ENCODE peak calls at places on chromosomes 2 and 18, in five cellular contexts. B is K562, G is A549, Q is NB4, I is HepG2. R is an unnamed sample.

GRCh38 chr2:35410431-35411061 is 945.0 kb upstream of the CRIM1 start:
- DNase-seq in B (peak), G (peak), Q (peak), I (peak), R (peak)

GRCh38 chr2:8906208-8906607 is 68.8 kb upstream of the KIDINS220 start:
- DNase-seq in B (no peak), G (peak), Q (peak), I (no peak), R (peak)

GRCh38 chr2:224024270-224024669 is 14.8 kb downstream of the SERPINE2 start:
- DNase-seq in B (no peak), G (no peak), Q (no peak), I (no peak), R (no peak)

GRCh38 chr18:3057526-3057925 is 44.6 kb upstream of the LPIN2 start:
- DNase-seq in B (no peak), G (no peak), Q (no peak), I (no peak), R (no peak)

GRCh38 chr2:20012282-20013060 is at the start of gene MATN3:
- DNase-seq in B (peak), G (peak), Q (no peak), I (peak), R (no peak)

GRCh38 chr2:23563673-23564617 is 179.0 kb downstream of the KLHL29 start:
- DNase-seq in B (no peak), G (no peak), Q (no peak), I (no peak), R (no peak)

GRCh38 chr2:179646173-179646762 is 215.1 kb downstream of the ZNF385B start:
- DNase-seq in B (no peak), G (no peak), Q (no peak), I (no peak), R (no peak)

GRCh38 chr2:178865999-178866398 is 58.8 kb upstream of the TTN start:
- DNase-seq in B (no peak), G (no peak), Q (no peak), I (no peak), R (no peak)

GRCh38 chr2:200172944-200173481 is 133.5 kb upstream of the SPATS2L start:
- DNase-seq in B (no peak), G (no peak), Q (no peak), I (no peak), R (no peak)

GRCh38 chr18:62998443-62998842 is 283.1 kb downstream of the PHLPP1 start:
- DNase-seq in B (no peak), G (no peak), Q (peak), I (no peak), R (no peak)

GRCh38 chr18:27604583-27604982 is 419.5 kb upstream of the CHST9 start:
- DNase-seq in B (no peak), G (no peak), Q (no peak), I (no peak), R (peak)

GRCh38 chr18:27130029-27130428 is 55.1 kb downstream of the CHST9 start:
- DNase-seq in B (no peak), G (no peak), Q (no peak), I (no peak), R (no peak)

GRCh38 chr2:2663401-2664036 is 332.4 kb upstream of the MYT1L start:
- DNase-seq in B (no peak), G (peak), Q (no peak), I (no peak), R (no peak)

GRCh38 chr2:201654611-201655384 is 11.5 kb upstream of the TMEM237 start:
- DNase-seq in B (no peak), G (no peak), Q (no peak), I (no peak), R (peak)

GRCh38 chr2:17719562-17720371 is 33.8 kb downstream of the SMC6 start:
- DNase-seq in B (peak), G (peak), Q (peak), I (no peak), R (peak)

GRCh38 chr2:191637182-191638078 is 40.5 kb upstream of the NABP1 start:
- DNase-seq in B (peak), G (peak), Q (peak), I (peak), R (peak)

GRCh38 chr2:11482473-11483031 is 16.6 kb upstream of the E2F6 start:
- DNase-seq in B (no peak), G (no peak), Q (no peak), I (no peak), R (no peak)

GRCh38 chr2:113137827-113138226 is 10.4 kb downstream of the IL1RN start:
- DNase-seq in B (no peak), G (no peak), Q (no peak), I (no peak), R (no peak)

GRCh38 chr2:161847910-161848309 is 223.7 kb downstream of the SLC4A10 start:
- DNase-seq in B (no peak), G (no peak), Q (no peak), I (no peak), R (no peak)

GRCh38 chr2:185128331-185128730 is 530.0 kb downstream of the ZNF804A start:
- DNase-seq in B (no peak), G (no peak), Q (no peak), I (no peak), R (no peak)

GRCh38 chr2:235893129-235893698 is 275.0 kb downstream of the GBX2 start:
- DNase-seq in B (no peak), G (no peak), Q (no peak), I (no peak), R (no peak)

GRCh38 chr18:27033722-27034121 is 151.4 kb downstream of the CHST9 start:
- DNase-seq in B (no peak), G (no peak), Q (no peak), I (no peak), R (no peak)

GRCh38 chr2:120722603-120723421 is 12.9 kb upstream of the GLI2 start:
- DNase-seq in B (no peak), G (peak), Q (no peak), I (peak), R (peak)

GRCh38 chr2:119158563-119159347 is at the start of gene C1QL2:
- DNase-seq in B (no peak), G (peak), Q (no peak), I (no peak), R (no peak)

GRCh38 chr2:74865770-74866674 is 32.1 kb downstream of the HK2 start:
- DNase-seq in B (no peak), G (no peak), Q (no peak), I (peak), R (no peak)

GRCh38 chr2:239225921-239226561 is 174.8 kb downstream of the HDAC4 start:
- DNase-seq in B (no peak), G (no peak), Q (no peak), I (no peak), R (no peak)

GRCh38 chr2:213238753-213239591 is 45.3 kb upstream of the SPAG16 start:
- DNase-seq in B (no peak), G (peak), Q (no peak), I (peak), R (peak)

GRCh38 chr2:202034249-202035088 is 814 bp downstream of the FZD7 start:
- DNase-seq in B (peak), G (peak), Q (peak), I (no peak), R (peak)

GRCh38 chr2:118914721-118915453 is 27.1 kb upstream of the MARCO start:
- DNase-seq in B (no peak), G (no peak), Q (no peak), I (no peak), R (no peak)

GRCh38 chr2:180015951-180016709 is 9.0 kb upstream of the CWC22 start:
- DNase-seq in B (no peak), G (no peak), Q (no peak), I (no peak), R (no peak)

GRCh38 chr18:76448262-76449109 is 46.6 kb downstream of the ZNF516 start:
- DNase-seq in B (no peak), G (no peak), Q (peak), I (no peak), R (no peak)

GRCh38 chr2:15040429-15041084 is 408.0 kb downstream of the LRATD1 start:
- DNase-seq in B (no peak), G (no peak), Q (no peak), I (no peak), R (no peak)

GRCh38 chr2:142321706-142322280 is 191.0 kb upstream of the LRP1B start:
- DNase-seq in B (no peak), G (no peak), Q (peak), I (no peak), R (no peak)

GRCh38 chr2:238265605-238266004 is 22.8 kb downstream of the PER2 start:
- DNase-seq in B (no peak), G (no peak), Q (no peak), I (no peak), R (no peak)

GRCh38 chr2:218430721-218431120 is 11.8 kb downstream of the VIL1 start:
- DNase-seq in B (no peak), G (no peak), Q (no peak), I (no peak), R (no peak)

DNA sequence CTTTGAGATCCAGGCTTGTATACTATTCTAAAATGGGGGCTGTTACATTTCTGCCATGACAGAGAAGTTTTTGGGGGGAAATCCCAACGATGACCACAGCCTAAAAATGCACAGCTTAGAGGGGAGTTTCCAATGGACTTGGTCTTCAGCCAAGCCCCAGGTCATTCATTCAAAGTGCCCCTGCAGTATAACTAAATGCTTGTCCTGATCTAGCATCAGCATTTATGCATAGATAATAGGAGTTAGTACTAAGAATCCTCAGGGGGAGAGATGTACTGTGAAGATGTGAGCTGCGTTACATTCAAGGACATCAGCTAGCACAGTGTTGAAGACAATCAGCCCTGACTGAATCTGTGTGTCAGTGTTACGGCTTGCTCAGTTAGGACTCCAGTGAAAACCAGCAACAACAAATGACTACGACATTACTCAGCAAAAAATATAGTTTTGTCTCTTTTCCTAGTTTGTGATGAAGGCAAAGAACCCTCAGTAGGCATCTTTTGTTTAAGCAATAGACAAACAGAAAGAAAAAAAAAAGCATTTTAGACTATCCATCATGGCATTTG is 160.9 kb downstream of the ZEB2 start:
- DNase-seq in B (peak), G (peak), Q (no peak), I (no peak), R (peak)
- TF ChIP-seq MAX in B (no peak), G (no peak), Q (no peak), I (no peak), R (no peak)

GRCh38 chr2:197116306-197116879 is 189.9 kb upstream of the PGAP1 start:
- DNase-seq in B (no peak), G (no peak), Q (no peak), I (no peak), R (no peak)

GRCh38 chr2:197108758-197109157 is 182.3 kb upstream of the PGAP1 start:
- DNase-seq in B (no peak), G (peak), Q (no peak), I (no peak), R (no peak)

GRCh38 chr2:197115325-197115724 is 188.8 kb upstream of the PGAP1 start:
- DNase-seq in B (no peak), G (no peak), Q (no peak), I (no peak), R (no peak)

GRCh38 chr2:197109326-197109725 is 182.8 kb upstream of the PGAP1 start:
- DNase-seq in B (no peak), G (no peak), Q (no peak), I (no peak), R (no peak)

GRCh38 chr2:197113221-197113831 is 186.8 kb upstream of the PGAP1 start:
- DNase-seq in B (peak), G (peak), Q (peak), I (peak), R (peak)
- TF ChIP-seq MYC in B (no peak), G (no peak), Q (no peak), I (no peak), R (no peak)

GRCh38 chr18:22001912-22002487 is 167.4 kb upstream of the GATA6 start:
- DNase-seq in B (no peak), G (no peak), Q (no peak), I (peak), R (no peak)

GRCh38 chr18:21998531-21998930 is 170.9 kb upstream of the GATA6 start:
- DNase-seq in B (no peak), G (no peak), Q (no peak), I (no peak), R (no peak)

GRCh38 chr18:21996261-21996892 is 173.0 kb upstream of the GATA6 start:
- DNase-seq in B (no peak), G (no peak), Q (no peak), I (peak), R (no peak)

GRCh38 chr18:21991897-21992296 is 177.5 kb upstream of the GATA6 start:
- DNase-seq in B (no peak), G (peak), Q (no peak), I (no peak), R (no peak)

GRCh38 chr18:21997207-21998143 is 171.9 kb upstream of the GATA6 start:
- DNase-seq in B (peak), G (peak), Q (peak), I (peak), R (peak)
- TF ChIP-seq MAX in B (no peak), G (no peak), Q (no peak), I (no peak), R (no peak)

DNA sequence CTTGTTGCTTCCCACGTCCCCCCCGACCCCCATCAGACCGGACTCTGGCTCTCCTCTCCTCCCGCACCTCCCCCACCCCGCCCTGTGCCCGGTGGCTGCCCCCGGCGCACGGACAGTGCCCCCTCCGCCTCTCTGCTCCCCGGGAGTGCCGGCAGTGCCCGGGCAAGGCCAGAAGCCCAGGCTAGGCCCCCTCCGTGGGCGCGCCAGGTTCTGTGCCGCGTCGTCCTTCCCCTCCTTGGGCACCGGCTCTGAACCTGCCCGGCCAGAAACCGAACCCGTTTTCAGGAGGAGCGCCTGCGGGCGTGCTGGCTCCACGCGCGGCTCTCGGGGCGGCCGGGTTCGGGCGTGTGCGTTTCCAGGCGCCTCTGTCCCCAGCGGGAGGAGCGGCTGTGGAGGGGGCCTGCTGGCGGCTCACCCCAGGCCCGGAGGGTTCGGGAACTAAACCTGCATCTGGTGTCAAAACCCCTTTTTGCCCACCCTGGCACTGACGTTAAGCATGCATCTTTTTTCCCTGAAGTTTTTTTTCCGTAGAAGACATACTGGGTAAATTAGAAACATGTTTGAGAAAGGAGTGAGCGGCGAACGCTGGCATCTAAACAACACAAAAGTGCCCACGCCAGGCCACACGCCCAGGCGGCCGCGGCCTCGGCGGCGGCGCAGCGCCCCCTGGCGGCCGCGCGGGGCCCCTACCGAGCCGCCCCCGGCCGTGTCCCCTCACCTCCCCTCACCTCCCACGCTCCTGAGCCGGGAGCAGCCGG is 123.9 kb upstream of the SLC1A4 start:
- DNase-seq in B (peak), G (peak), Q (peak), I (no peak), R (peak)
- TF ChIP-seq MYC in B (no peak), G (no peak), Q (peak), I (no peak), R (no peak)

GRCh38 chr2:217108575-217109027 is 248.7 kb upstream of the TNP1 start:
- DNase-seq in B (peak), G (no peak), Q (peak), I (no peak), R (no peak)

GRCh38 chr2:217107480-217107879 is 247.6 kb upstream of the TNP1 start:
- DNase-seq in B (peak), G (no peak), Q (peak), I (no peak), R (no peak)

GRCh38 chr2:217105733-217106649 is 246.1 kb upstream of the TNP1 start:
- DNase-seq in B (peak), G (peak), Q (no peak), I (no peak), R (peak)

GRCh38 chr2:217108086-217108485 is 248.2 kb upstream of the TNP1 start:
- DNase-seq in B (no peak), G (no peak), Q (no peak), I (no peak), R (no peak)

DNA sequence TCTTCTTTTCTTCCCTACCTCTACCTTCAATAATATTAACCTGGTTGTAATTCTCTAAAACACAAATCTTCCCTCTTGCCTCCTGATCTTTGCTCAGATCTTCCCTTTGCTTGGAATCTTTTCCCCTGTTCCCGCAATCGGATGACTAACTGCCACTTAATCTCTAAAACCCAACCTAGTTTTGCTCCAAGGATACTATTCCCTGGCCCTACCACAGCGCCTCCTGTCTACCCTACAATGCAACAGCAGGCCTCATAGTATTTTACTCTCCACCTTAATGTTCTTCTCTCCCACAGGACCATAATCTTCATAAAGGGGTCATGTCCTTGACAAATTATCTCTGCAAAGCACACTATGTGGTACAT is 246.8 kb upstream of the TNP1 start:
- DNase-seq in B (peak), G (peak), Q (no peak), I (no peak), R (no peak)
- TF ChIP-seq MAX in B (no peak), G (no peak), Q (no peak), I (no peak), R (no peak)

DNA sequence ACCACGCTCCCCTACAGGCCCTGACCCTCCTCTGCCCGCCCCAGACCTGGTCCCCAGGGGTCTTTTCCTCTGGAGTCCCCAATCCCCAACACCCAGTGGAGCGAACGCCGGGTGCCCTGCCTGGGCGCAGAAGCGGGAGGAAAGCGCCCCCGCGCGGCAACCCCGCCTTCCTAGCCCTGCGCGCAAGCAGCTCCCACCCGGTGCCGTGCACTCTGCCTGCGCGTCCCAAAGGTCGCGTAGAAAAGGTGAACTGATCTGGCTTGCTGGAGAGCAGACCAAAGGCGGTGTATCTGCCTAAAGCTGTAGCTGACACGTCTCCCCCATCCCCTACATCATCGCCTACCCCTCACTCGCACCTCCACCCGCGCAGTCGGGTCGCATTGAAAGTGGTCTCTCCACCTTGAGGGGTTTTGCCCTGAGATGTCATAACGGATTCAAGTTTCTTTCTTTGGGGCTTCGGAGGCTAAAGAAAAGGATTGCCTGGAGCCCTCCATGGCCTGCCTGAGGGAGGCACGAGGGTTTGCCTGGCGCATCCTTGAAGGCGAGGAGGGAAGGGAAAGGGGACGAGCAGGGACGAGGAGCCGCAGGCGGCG is 5.7 kb downstream of the GAD1 start:
- DNase-seq in B (no peak), G (peak), Q (no peak), I (no peak), R (no peak)
- TF ChIP-seq MYC in B (no peak), G (no peak), Q (no peak), I (no peak), R (no peak)

DNA sequence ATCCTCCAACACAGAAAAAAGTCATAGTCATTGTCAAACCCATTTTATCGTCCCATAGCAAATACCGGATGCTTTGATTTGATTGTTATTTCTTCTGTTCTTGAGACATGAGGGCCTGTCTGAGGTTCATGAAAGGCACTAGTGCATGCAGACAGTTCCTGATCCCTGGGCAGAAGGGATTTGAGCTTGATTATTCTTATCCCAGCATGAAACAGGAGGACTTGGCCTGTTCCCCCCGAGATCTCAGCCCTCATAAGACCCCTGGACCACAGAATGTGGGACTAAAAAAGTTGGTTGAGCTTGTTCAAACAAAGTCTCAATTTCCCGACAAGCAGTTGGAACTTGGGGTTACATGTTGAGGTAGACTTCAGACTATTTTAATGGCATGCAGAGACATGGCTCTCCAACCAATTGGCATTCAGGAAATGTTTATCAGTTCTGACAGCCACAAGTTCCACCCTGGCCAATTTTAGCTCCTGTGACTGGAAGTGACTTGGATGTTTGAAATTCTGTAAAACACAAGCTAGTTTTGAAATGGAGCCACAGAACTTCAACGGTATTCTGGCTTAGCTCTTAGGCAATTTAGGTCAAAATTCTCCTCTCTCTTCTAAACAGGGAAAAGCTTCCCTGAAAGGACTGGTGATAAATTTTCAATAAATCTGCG is 366.9 kb upstream of the SLC14A2 start:
- DNase-seq in B (no peak), G (no peak), Q (no peak), I (no peak), R (no peak)
- TF ChIP-seq MAX in B (no peak), G (no peak), Q (no peak), I (no peak), R (no peak)

R was measured in endothelial cell of umbilical vein.